ENCODE peak calls at places on chromosomes 16 and 17, in five cellular contexts. One of them, this sample, is unnamed.

GRCh38 chr17:1976683-1977064 is 48.5 kb downstream of the RTN4RL1 start:
- DNase-seq in tibial nerve: no peak
- DNase-seq in mucosa of descending colon: no peak
- DNase-seq in Calu3: no peak
- DNase-seq in ascending aorta: no peak
- DNase-seq in this sample: no peak

GRCh38 chr17:27345141-27345904 is 51.4 kb downstream of the WSB1 start:
- DNase-seq in tibial nerve: no peak
- DNase-seq in ascending aorta: no peak
- DNase-seq in mucosa of descending colon: peak
- DNase-seq in Calu3: no peak
- DNase-seq in this sample: no peak

GRCh38 chr16:73572135-73572534 is 524.2 kb upstream of the ZFHX3 start:
- DNase-seq in Calu3: peak
- DNase-seq in tibial nerve: peak
- DNase-seq in mucosa of descending colon: peak
- DNase-seq in ascending aorta: no peak
- DNase-seq in this sample: no peak

GRCh38 chr17:50693041-50693682 is 14.6 kb downstream of the ANKRD40 start:
- DNase-seq in Calu3: no peak
- DNase-seq in mucosa of descending colon: no peak
- DNase-seq in tibial nerve: no peak
- DNase-seq in ascending aorta: no peak
- DNase-seq in this sample: no peak

GRCh38 chr16:4217246-4218131 is 24.4 kb downstream of the SRL start:
- DNase-seq in tibial nerve: no peak
- DNase-seq in mucosa of descending colon: peak
- DNase-seq in ascending aorta: no peak
- DNase-seq in Calu3: no peak
- DNase-seq in this sample: no peak

GRCh38 chr16:84738255-84739038 is 38.6 kb downstream of the USP10 start:
- DNase-seq in ascending aorta: peak
- DNase-seq in tibial nerve: peak
- DNase-seq in Calu3: peak
- DNase-seq in mucosa of descending colon: peak
- DNase-seq in this sample: peak

GRCh38 chr17:20155258-20156195 is 146.4 kb downstream of the SPECC1 start:
- DNase-seq in ascending aorta: peak
- DNase-seq in mucosa of descending colon: peak
- DNase-seq in Calu3: peak
- DNase-seq in tibial nerve: peak
- DNase-seq in this sample: peak

GRCh38 chr16:84156342-84156784 is 11.3 kb downstream of the DNAAF1 start:
- DNase-seq in tibial nerve: no peak
- DNase-seq in ascending aorta: no peak
- DNase-seq in Calu3: peak
- DNase-seq in mucosa of descending colon: no peak
- DNase-seq in this sample: no peak

GRCh38 chr17:3539881-3540540 is 17.6 kb downstream of the TRPV3 start:
- DNase-seq in mucosa of descending colon: no peak
- DNase-seq in ascending aorta: no peak
- DNase-seq in Calu3: no peak
- DNase-seq in tibial nerve: no peak
- DNase-seq in this sample: no peak

GRCh38 chr16:4862639-4863038 is 15.4 kb downstream of the UBN1 start:
- DNase-seq in tibial nerve: no peak
- DNase-seq in Calu3: no peak
- DNase-seq in mucosa of descending colon: no peak
- DNase-seq in ascending aorta: no peak
- DNase-seq in this sample: peak

GRCh38 chr17:15957206-15957605 is 12.3 kb downstream of the ADORA2B start:
- DNase-seq in mucosa of descending colon: no peak
- DNase-seq in tibial nerve: no peak
- DNase-seq in ascending aorta: no peak
- DNase-seq in Calu3: no peak
- DNase-seq in this sample: no peak

GRCh38 chr16:25553711-25554436 is 137.9 kb upstream of the HS3ST4 start:
- DNase-seq in Calu3: no peak
- DNase-seq in mucosa of descending colon: no peak
- DNase-seq in tibial nerve: no peak
- DNase-seq in ascending aorta: no peak
- DNase-seq in this sample: no peak

GRCh38 chr16:53097190-53097589 is 42.4 kb downstream of the CHD9 start:
- DNase-seq in Calu3: no peak
- DNase-seq in mucosa of descending colon: no peak
- DNase-seq in tibial nerve: no peak
- DNase-seq in ascending aorta: no peak
- DNase-seq in this sample: no peak

GRCh38 chr16:23072084-23072599 is 77.1 kb downstream of the USP31 start:
- DNase-seq in ascending aorta: peak
- DNase-seq in Calu3: peak
- DNase-seq in mucosa of descending colon: peak
- DNase-seq in tibial nerve: peak
- DNase-seq in this sample: peak

GRCh38 chr17:36899250-36900129 is 37.8 kb upstream of the LHX1 start:
- DNase-seq in ascending aorta: no peak
- DNase-seq in Calu3: no peak
- DNase-seq in tibial nerve: no peak
- DNase-seq in mucosa of descending colon: no peak
- DNase-seq in this sample: no peak

GRCh38 chr16:69040144-69040909 is 65.1 kb upstream of the HAS3 start:
- DNase-seq in ascending aorta: no peak
- DNase-seq in mucosa of descending colon: no peak
- DNase-seq in tibial nerve: no peak
- DNase-seq in Calu3: no peak
- DNase-seq in this sample: no peak

GRCh38 chr17:44971776-44972483 is 3.8 kb upstream of the C1QL1 start:
- DNase-seq in mucosa of descending colon: no peak
- DNase-seq in ascending aorta: no peak
- DNase-seq in Calu3: no peak
- DNase-seq in tibial nerve: no peak
- DNase-seq in this sample: no peak

GRCh38 chr17:41004397-41004796 is 4.5 kb downstream of the KRTAP3-1 start:
- DNase-seq in Calu3: no peak
- DNase-seq in mucosa of descending colon: no peak
- DNase-seq in ascending aorta: no peak
- DNase-seq in tibial nerve: no peak
- DNase-seq in this sample: no peak

GRCh38 chr16:75147968-75148310 is 385 bp upstream of the ZFP1 start:
- DNase-seq in tibial nerve: no peak
- DNase-seq in Calu3: no peak
- DNase-seq in ascending aorta: no peak
- DNase-seq in mucosa of descending colon: no peak
- DNase-seq in this sample: no peak

GRCh38 chr17:74337834-74338500 is 11.9 kb downstream of the KIF19 start:
- DNase-seq in ascending aorta: no peak
- DNase-seq in tibial nerve: no peak
- DNase-seq in Calu3: no peak
- DNase-seq in mucosa of descending colon: no peak
- DNase-seq in this sample: no peak

GRCh38 chr17:30975042-30975820 is 4.4 kb downstream of the RNF135 start:
- DNase-seq in Calu3: no peak
- DNase-seq in mucosa of descending colon: no peak
- DNase-seq in ascending aorta: no peak
- DNase-seq in tibial nerve: no peak
- DNase-seq in this sample: peak

GRCh38 chr16:640614-641013 is 1.0 kb upstream of the MCRIP2 start:
- DNase-seq in tibial nerve: no peak
- DNase-seq in ascending aorta: no peak
- DNase-seq in Calu3: no peak
- DNase-seq in mucosa of descending colon: no peak
- DNase-seq in this sample: no peak

GRCh38 chr16:641326-642188 is at the start of gene MCRIP2:
- DNase-seq in mucosa of descending colon: peak
- DNase-seq in ascending aorta: no peak
- DNase-seq in Calu3: peak
- DNase-seq in tibial nerve: peak
- DNase-seq in this sample: peak

GRCh38 chr16:644556-644955 is 2.9 kb downstream of the MCRIP2 start:
- DNase-seq in Calu3: no peak
- DNase-seq in ascending aorta: no peak
- DNase-seq in mucosa of descending colon: no peak
- DNase-seq in tibial nerve: no peak
- DNase-seq in this sample: no peak

GRCh38 chr16:642189-643049 is 791 bp downstream of the MCRIP2 start:
- DNase-seq in tibial nerve: no peak
- DNase-seq in Calu3: peak
- DNase-seq in mucosa of descending colon: peak
- DNase-seq in ascending aorta: no peak
- DNase-seq in this sample: no peak

GRCh38 chr16:643050-643368 is 1.4 kb downstream of the MCRIP2 start:
- DNase-seq in Calu3: no peak
- DNase-seq in tibial nerve: no peak
- DNase-seq in mucosa of descending colon: peak
- DNase-seq in ascending aorta: no peak
- DNase-seq in this sample: no peak
- TF ChIP-seq CTCF in Calu3: no peak
- TF ChIP-seq CTCF in tibial nerve: no peak
- TF ChIP-seq CTCF in mucosa of descending colon: no peak
- TF ChIP-seq CTCF in ascending aorta: no peak
- TF ChIP-seq CTCF in this sample: no peak

GRCh38 chr16:27355610-27356009 is 41.8 kb downstream of the IL4R start:
- DNase-seq in mucosa of descending colon: peak
- DNase-seq in tibial nerve: no peak
- DNase-seq in Calu3: peak
- DNase-seq in ascending aorta: no peak
- DNase-seq in this sample: peak
- TF ChIP-seq CTCF in mucosa of descending colon: no peak
- TF ChIP-seq CTCF in tibial nerve: no peak
- TF ChIP-seq CTCF in Calu3: peak
- TF ChIP-seq CTCF in ascending aorta: peak
- TF ChIP-seq CTCF in this sample: no peak

GRCh38 chr16:70455910-70456309 is 1.5 kb downstream of the FCSK start:
- DNase-seq in tibial nerve: no peak
- DNase-seq in mucosa of descending colon: no peak
- DNase-seq in Calu3: no peak
- DNase-seq in ascending aorta: no peak
- DNase-seq in this sample: no peak
- TF ChIP-seq CTCF in tibial nerve: no peak
- TF ChIP-seq CTCF in mucosa of descending colon: no peak
- TF ChIP-seq CTCF in Calu3: no peak
- TF ChIP-seq CTCF in ascending aorta: no peak
- TF ChIP-seq CTCF in this sample: no peak

GRCh38 chr17:60354223-60354622 is 37.7 kb downstream of the USP32 start:
- DNase-seq in Calu3: no peak
- DNase-seq in tibial nerve: no peak
- DNase-seq in mucosa of descending colon: no peak
- DNase-seq in ascending aorta: no peak
- DNase-seq in this sample: no peak

GRCh38 chr17:60355663-60356594 is 36.0 kb downstream of the USP32 start:
- DNase-seq in ascending aorta: no peak
- DNase-seq in mucosa of descending colon: no peak
- DNase-seq in Calu3: no peak
- DNase-seq in tibial nerve: no peak
- DNase-seq in this sample: no peak

GRCh38 chr17:60352071-60352470 is 39.9 kb downstream of the USP32 start:
- DNase-seq in tibial nerve: no peak
- DNase-seq in ascending aorta: no peak
- DNase-seq in mucosa of descending colon: no peak
- DNase-seq in Calu3: no peak
- DNase-seq in this sample: no peak

GRCh38 chr17:60352569-60352968 is 39.4 kb downstream of the USP32 start:
- DNase-seq in Calu3: no peak
- DNase-seq in tibial nerve: no peak
- DNase-seq in ascending aorta: no peak
- DNase-seq in mucosa of descending colon: no peak
- DNase-seq in this sample: no peak

GRCh38 chr17:60353773-60354172 is 38.2 kb downstream of the USP32 start:
- DNase-seq in tibial nerve: no peak
- DNase-seq in Calu3: no peak
- DNase-seq in ascending aorta: no peak
- DNase-seq in mucosa of descending colon: no peak
- DNase-seq in this sample: no peak
- TF ChIP-seq CTCF in tibial nerve: no peak
- TF ChIP-seq CTCF in Calu3: no peak
- TF ChIP-seq CTCF in ascending aorta: no peak
- TF ChIP-seq CTCF in mucosa of descending colon: no peak
- TF ChIP-seq CTCF in this sample: no peak

DNA sequence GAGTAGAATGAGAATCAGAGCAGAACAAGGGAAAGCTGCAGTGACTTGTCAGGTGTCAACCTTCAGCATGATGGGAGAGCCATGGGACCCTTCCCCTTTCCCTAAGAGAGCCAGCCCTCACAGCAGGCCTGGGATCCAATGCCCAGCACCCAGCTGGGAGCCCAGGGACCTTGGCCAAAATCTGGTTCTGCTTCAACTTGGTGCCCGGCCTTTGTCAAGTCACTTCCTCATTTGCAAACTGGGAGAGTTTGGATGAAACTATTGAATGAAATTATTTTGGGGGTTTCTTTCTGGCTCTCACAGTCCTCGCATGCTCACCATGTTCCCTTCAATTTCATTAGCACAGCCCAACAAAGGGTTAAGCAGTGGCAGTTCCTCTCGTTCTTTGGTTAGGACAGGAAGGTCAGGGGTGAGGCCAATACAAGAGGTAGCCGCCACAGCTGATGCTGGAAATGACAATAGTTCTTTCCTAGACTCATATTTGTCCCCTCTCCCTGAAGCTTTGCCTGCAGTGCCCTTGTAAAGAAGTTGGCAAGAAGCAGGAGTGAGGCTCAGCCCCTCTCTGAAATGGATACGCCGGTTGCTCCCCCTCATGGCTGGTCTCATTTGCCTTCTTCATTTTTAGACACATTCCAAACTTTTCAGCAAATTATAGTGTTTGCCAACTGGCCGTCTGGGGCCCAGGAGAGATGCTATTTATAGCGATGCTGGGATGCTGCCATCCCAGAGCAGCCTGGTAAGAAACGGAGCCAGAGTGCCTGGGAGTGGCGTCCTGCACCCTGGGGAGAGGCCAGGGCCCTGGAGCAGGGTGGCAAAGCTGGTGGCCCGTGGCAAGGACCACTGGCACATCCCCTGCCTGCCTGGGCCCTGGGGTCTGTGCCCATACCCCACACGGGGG is 34.5 kb upstream of the MEOX1 start:
- DNase-seq in mucosa of descending colon: no peak
- DNase-seq in Calu3: no peak
- DNase-seq in tibial nerve: no peak
- DNase-seq in ascending aorta: no peak
- DNase-seq in this sample: no peak
- TF ChIP-seq CTCF in mucosa of descending colon: no peak
- TF ChIP-seq CTCF in Calu3: no peak
- TF ChIP-seq CTCF in tibial nerve: no peak
- TF ChIP-seq CTCF in ascending aorta: no peak
- TF ChIP-seq CTCF in this sample: no peak

This sample was measured in lower leg skin.